ENCODE peak calls at places on chromosomes 12 and 14, in six cellular contexts. A is ovary, L is left ventricle myocardium inferior, O is endothelial cell, C is pancreas, Z is neural crest cell. I is an unnamed sample.

GRCh38 chr12:95102916-95103671 is 29.7 kb upstream of the NR2C1 start:
- DNase-seq in Z (no peak), A (no peak), L (no peak), C (no peak), O (no peak), I (no peak)

GRCh38 chr14:30608533-30609006 is 13.5 kb upstream of the SCFD1 start:
- DNase-seq in O (no peak), C (no peak), L (no peak), A (no peak), Z (no peak), I (no peak)

GRCh38 chr12:47102845-47103666 is 23.3 kb upstream of the AMIGO2 start:
- DNase-seq in C (no peak), O (no peak), A (peak), L (no peak), Z (no peak), I (no peak)

GRCh38 chr12:123102381-123102780 is 48.5 kb downstream of the PITPNM2 start:
- DNase-seq in L (no peak), A (no peak), O (no peak), C (no peak), Z (no peak), I (no peak)

GRCh38 chr14:68589447-68590232 is 203.2 kb downstream of the ZFP36L1 start:
- DNase-seq in C (no peak), Z (no peak), O (no peak), L (peak), A (peak), I (peak)

GRCh38 chr12:19198272-19198671 is 68.7 kb downstream of the PLEKHA5 start:
- DNase-seq in L (no peak), O (no peak), C (no peak), A (no peak), Z (peak), I (no peak)

GRCh38 chr12:14766649-14767215 is 36.5 kb downstream of the WBP11 start:
- DNase-seq in L (no peak), O (no peak), C (no peak), A (no peak), Z (no peak), I (no peak)

GRCh38 chr14:74257078-74257987 is 18.1 kb downstream of the VSX2 start:
- DNase-seq in C (peak), Z (peak), A (peak), O (peak), L (peak), I (peak)

GRCh38 chr14:105294142-105294597 is 6.6 kb downstream of the BRF1 start:
- DNase-seq in A (no peak), Z (no peak), O (no peak), L (peak), C (no peak), I (no peak)

GRCh38 chr12:61757831-61758505 is 502.2 kb upstream of the USP15 start:
- DNase-seq in A (no peak), Z (no peak), C (no peak), L (no peak), O (no peak), I (no peak)

GRCh38 chr14:73467800-73468199 is 9.5 kb upstream of the NUMB start:
- DNase-seq in L (no peak), O (no peak), C (no peak), Z (no peak), A (no peak), I (no peak)

GRCh38 chr12:41466762-41467270 is 278.7 kb downstream of the PDZRN4 start:
- DNase-seq in C (no peak), L (no peak), O (no peak), Z (no peak), A (no peak), I (peak)

GRCh38 chr12:116066381-116067230 is 210.9 kb downstream of the MED13L start:
- DNase-seq in A (peak), Z (peak), O (peak), L (peak), C (peak), I (peak)

GRCh38 chr14:64721391-64721791 is 17.2 kb downstream of the PLEKHG3 start:
- DNase-seq in A (peak), O (no peak), L (no peak), Z (no peak), C (peak), I (no peak)

GRCh38 chr14:77988966-77989365 is 181.2 kb upstream of the NRXN3 start:
- DNase-seq in A (no peak), L (peak), C (no peak), O (no peak), Z (no peak), I (no peak)

GRCh38 chr12:78037707-78038106 is 207.0 kb downstream of the NAV3 start:
- DNase-seq in A (no peak), O (no peak), C (no peak), Z (no peak), L (no peak), I (no peak)

GRCh38 chr14:105899657-105900397 is 373.4 kb downstream of the TMEM121 start:
- DNase-seq in A (no peak), C (no peak), L (no peak), Z (no peak), O (no peak), I (no peak)

GRCh38 chr12:88207921-88208640 is 66.0 kb downstream of the TMTC3 start:
- DNase-seq in Z (no peak), C (no peak), O (no peak), L (no peak), A (no peak), I (no peak)

GRCh38 chr14:24813089-24813815 is 179.3 kb upstream of the GZMB start:
- DNase-seq in Z (no peak), L (no peak), A (no peak), O (no peak), C (no peak), I (no peak)

GRCh38 chr14:77315115-77315944 is 5.4 kb downstream of the POMT2 start:
- DNase-seq in Z (no peak), O (no peak), A (no peak), C (no peak), L (no peak), I (no peak)

GRCh38 chr12:62834971-62835547 is 99.9 kb downstream of the PPM1H start:
- DNase-seq in L (no peak), A (no peak), C (no peak), Z (no peak), O (no peak), I (no peak)

GRCh38 chr12:96743606-96744005 is 163.5 kb upstream of the NEDD1 start:
- DNase-seq in L (no peak), C (no peak), A (no peak), O (no peak), Z (no peak), I (no peak)

GRCh38 chr12:107200394-107200793 is 107.0 kb upstream of the CRY1 start:
- DNase-seq in O (no peak), Z (no peak), L (no peak), A (no peak), C (no peak), I (no peak)

GRCh38 chr12:92551853-92552397 is 150.9 kb upstream of the PLEKHG7 start:
- DNase-seq in Z (no peak), A (no peak), C (no peak), O (no peak), L (no peak), I (no peak)

GRCh38 chr12:28024231-28024995 is 51.9 kb upstream of the PTHLH start:
- DNase-seq in A (no peak), L (no peak), O (no peak), C (no peak), Z (no peak), I (no peak)

GRCh38 chr12:85835810-85836715 is at the start of gene RASSF9:
- DNase-seq in L (peak), Z (no peak), O (no peak), C (peak), A (peak), I (no peak)

GRCh38 chr12:48924617-48925217 is 575 bp downstream of the FKBP11 start:
- DNase-seq in C (peak), O (peak), Z (peak), A (peak), L (peak), I (peak)

GRCh38 chr14:99854831-99855230 is 61.6 kb downstream of the EML1 start:
- DNase-seq in Z (no peak), C (no peak), L (no peak), O (no peak), A (no peak), I (no peak)

GRCh38 chr14:45201908-45202307 is 51.1 kb downstream of the MIS18BP1 start:
- DNase-seq in C (no peak), L (no peak), O (peak), A (no peak), Z (no peak), I (no peak)

DNA sequence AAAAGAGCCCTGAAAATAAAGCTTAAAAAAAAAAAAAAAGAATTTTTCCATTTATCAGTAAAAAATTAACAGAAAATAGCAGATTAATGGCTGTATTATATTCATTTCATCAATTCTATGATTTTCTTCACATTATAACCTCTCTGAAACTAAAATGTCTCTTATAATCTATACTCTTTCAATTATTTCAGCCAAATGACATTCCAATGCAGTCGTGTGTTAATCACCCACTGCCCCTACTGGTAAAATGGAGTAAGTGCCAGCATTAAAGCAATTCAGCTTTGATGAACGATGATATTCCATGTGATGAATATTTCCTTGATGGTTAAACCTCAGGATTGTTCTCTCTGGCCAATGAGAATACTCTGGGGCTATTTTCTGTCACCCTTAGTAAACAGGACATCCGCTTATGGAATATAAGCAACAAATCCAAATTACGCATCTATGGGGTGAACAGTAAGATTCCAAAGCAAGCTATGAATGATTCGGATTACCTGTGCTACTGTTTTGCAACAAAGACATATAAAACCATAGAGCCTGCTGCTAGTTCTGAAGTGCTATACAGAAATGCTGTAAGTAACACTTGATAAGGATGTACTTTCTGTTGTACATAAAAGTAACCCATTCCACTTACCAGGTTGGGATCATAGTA is 20.3 kb upstream of the SYCP3 start:
- DNase-seq in A (no peak), Z (no peak), C (no peak), O (no peak), L (no peak), I (no peak)
- TF ChIP-seq CTCF in A (peak), Z (peak), C (peak), O (peak), L (peak), I (peak)

GRCh38 chr12:109934026-109934425 is 34.0 kb downstream of the TCHP start:
- DNase-seq in L (no peak), Z (no peak), A (no peak), C (no peak), O (no peak), I (no peak)
- TF ChIP-seq CTCF in L (peak), Z (peak), A (no peak), C (no peak), O (peak), I (peak)

GRCh38 chr12:54132979-54133378 is 55.8 kb downstream of the SMUG1 start:
- DNase-seq in O (no peak), A (no peak), Z (no peak), C (no peak), L (no peak), I (no peak)

GRCh38 chr12:54135621-54136027 is 53.2 kb downstream of the SMUG1 start:
- DNase-seq in A (no peak), L (no peak), Z (no peak), O (no peak), C (no peak), I (no peak)

GRCh38 chr12:54133663-54134375 is 55.0 kb downstream of the SMUG1 start:
- DNase-seq in A (no peak), L (no peak), Z (no peak), C (no peak), O (no peak), I (no peak)

GRCh38 chr12:54134395-54134794 is 54.4 kb downstream of the SMUG1 start:
- DNase-seq in A (no peak), L (no peak), O (no peak), Z (no peak), C (no peak), I (no peak)

GRCh38 chr12:54134850-54135249 is 53.9 kb downstream of the SMUG1 start:
- DNase-seq in L (no peak), C (no peak), Z (no peak), A (no peak), O (no peak), I (no peak)
- TF ChIP-seq CTCF in L (no peak), C (no peak), Z (no peak), A (no peak), O (no peak), I (peak)

DNA sequence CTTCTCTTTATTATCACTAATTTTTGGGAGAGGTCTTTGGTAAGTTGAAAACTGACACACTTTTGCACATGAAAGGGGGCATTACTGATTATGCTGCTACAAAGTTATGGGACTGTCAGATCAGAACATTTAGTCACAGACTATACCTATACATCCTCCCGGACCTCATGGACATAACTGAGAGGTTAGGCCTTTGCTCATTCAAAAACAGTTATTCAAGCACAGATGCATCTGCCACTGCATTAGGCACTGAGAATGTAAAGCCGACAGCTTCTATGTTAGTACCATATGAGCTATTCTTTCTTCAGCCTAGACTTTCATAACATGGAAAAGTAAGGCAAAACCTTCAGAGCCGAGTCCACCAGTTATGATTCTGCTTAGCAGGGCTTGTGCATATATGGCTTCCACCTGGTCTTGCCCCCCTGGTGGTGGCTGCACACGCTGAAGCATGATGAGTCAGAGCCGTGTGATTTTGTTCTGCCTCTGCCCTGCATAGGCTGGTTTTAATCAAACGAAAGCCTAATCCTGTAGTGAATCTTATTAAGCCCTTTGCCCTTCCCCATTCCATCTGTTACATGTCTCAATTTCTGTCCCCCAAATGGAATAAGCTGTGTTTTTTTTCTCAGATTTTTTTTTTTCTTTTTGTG is 21.8 kb upstream of the RNU6-8 start:
- DNase-seq in C (peak), O (peak), L (no peak), A (no peak), Z (no peak), I (no peak)
- TF ChIP-seq CTCF in C (no peak), O (peak), L (peak), A (no peak), Z (peak), I (peak)

DNA sequence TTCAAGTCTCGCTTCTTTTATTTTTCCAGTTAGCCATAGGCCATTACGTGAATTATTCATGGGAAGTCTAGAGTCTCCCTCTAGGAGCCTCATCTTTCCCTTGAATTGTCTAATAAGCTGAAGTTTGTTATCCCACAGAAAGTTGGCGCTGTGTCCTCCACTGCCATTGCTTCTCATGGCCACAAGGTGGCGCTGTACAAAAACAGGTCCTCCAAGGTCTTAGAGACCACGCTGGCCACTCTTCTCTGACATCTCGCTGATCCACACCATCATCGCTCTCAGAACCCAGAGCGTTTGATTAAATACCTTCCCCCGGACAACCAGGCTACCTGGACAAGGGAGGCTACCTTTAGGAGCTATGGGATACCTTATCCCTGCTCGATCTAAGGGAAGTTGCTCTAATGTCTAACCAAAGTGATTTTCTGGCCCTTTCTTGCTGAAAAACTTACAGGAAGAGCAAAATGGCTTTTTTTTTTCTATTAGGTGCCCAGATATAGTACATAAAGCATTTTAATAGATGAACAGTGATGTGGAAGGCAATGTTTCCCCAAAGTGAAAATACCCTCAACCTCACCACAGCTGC is 110.0 kb downstream of the CCDC60 start:
- DNase-seq in O (peak), C (no peak), Z (peak), L (peak), A (no peak), I (peak)
- TF ChIP-seq CTCF in O (peak), C (peak), Z (peak), L (peak), A (no peak), I (peak)

GRCh38 chr12:6960291-6961277 is 9.4 kb downstream of the PTPN6 start:
- DNase-seq in L (peak), C (no peak), O (no peak), Z (no peak), A (peak), I (no peak)
- TF ChIP-seq CTCF in L (no peak), C (no peak), O (no peak), Z (no peak), A (no peak), I (no peak)

DNA sequence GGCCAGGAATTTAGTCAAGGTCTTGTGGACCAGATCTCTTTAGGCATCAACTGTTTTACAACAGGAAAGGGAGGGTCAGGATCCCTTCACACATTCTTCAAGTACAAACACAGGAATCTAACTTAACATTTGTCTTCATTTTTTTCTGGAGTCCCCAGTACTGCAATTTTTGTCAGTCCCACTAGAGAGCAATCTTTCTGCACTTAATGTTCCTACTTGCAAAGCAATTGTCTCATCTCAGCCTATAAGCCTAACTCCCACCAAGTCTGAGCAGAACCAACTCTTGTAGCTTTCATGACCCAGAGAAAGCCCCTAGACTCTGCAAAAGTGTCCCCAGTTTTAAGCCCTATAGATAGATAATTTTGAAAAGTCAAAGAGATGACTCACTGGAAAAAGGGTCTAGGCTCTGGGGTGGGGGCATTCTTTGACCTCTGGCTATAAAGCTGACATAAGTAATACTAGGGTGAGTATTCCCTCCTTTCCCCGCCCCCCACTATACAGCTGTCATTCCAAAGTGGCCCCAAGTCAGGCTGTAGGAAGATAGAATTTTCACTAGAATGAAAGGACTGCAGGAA is 1.9 kb upstream of the ZBTB39 start:
- DNase-seq in Z (no peak), L (no peak), O (no peak), C (no peak), A (no peak), I (no peak)
- TF ChIP-seq CTCF in Z (peak), L (peak), O (peak), C (no peak), A (no peak), I (peak)

DNA sequence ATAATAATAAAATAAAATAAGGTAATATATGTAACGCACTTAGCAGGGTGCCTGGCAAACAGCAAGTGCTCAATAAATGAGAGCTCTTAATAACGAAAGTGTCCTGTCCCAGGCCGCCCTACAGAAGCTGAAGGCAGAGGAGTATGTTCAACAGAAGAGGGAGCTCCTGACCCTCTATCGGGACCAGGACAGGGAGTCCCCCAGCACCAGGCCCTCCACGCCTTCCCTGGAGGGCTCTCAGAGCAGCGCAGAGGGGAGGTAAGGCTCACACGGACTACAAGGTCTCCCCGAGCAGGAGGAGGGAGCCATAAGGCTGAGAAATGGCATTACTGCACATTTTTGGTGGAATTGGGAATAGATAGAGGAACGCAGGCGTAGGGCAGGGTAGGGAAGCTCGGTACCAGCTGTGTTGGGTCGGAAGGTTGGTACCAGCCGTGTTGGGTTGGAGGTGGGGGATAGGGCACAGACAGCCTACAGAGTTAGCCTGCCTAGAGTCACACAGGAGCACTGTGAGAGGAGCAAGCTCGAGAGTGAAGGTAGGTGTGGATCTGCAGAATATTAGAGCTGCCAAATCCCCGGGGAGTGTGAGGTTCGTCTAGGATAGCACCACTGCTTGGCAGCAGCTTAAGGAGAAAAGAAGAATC is 15.4 kb downstream of the TNFRSF1A start:
- DNase-seq in L (peak), O (peak), A (peak), C (no peak), Z (no peak), I (peak)
- TF ChIP-seq CTCF in L (peak), O (no peak), A (peak), C (no peak), Z (peak), I (peak)

I was measured in nephron progenitor cell.